ENCODE peak calls at places on chromosome 10, in six cellular contexts. P, C, N, G, E and Y are unnamed samples.

GRCh38 chr10:44925224-44925623 is 14.1 kb downstream of the TMEM72 start:
- DNase-seq in P (no peak), C (no peak), N (no peak), G (no peak), E (no peak), Y (no peak)

GRCh38 chr10:15725603-15726002 is 5.9 kb upstream of the ITGA8 start:
- DNase-seq in P (peak; percentile 42), C (peak; percentile 48), N (no peak), G (no peak), E (no peak), Y (no peak)

GRCh38 chr10:49212783-49213182 is 24.6 kb upstream of the TMEM273 start:
- DNase-seq in P (no peak), C (no peak), N (no peak), G (no peak), E (no peak), Y (no peak)

GRCh38 chr10:129531195-129531968 is 64.3 kb downstream of the MGMT start:
- DNase-seq in P (no peak), C (no peak), N (no peak), G (no peak), E (no peak), Y (no peak)

GRCh38 chr10:54800677-54801480 is at the start of gene PCDH15:
- DNase-seq in P (no peak), C (peak; percentile 50), N (peak; percentile 18), G (no peak), E (no peak), Y (no peak)

GRCh38 chr10:81680374-81680773 is 194.6 kb upstream of the NRG3 start:
- DNase-seq in P (no peak), C (no peak), N (no peak), G (no peak), E (no peak), Y (no peak)

GRCh38 chr10:61423178-61423577 is 30.0 kb downstream of the TMEM26 start:
- DNase-seq in P (no peak), C (no peak), N (no peak), G (no peak), E (no peak), Y (no peak)

GRCh38 chr10:103458720-103459119 is at the start of gene CALHM1:
- DNase-seq in P (no peak), C (no peak), N (no peak), G (no peak), E (no peak), Y (no peak)